ENCODE peak calls at places on chromosomes 16 and 17, in six cellular contexts. O is T-helper 17 cell; G is T47D; U is PC-3; S is stimulated activated CD4-positive, alpha-beta T cell treated with anti-CD3 and anti-CD28 coated beads, Interleukin-1b, Interleukin-23, amount 100 ng/mL, for 1 hour; I is gastrocnemius medialis. R is an unnamed sample.

GRCh38 chr16:67150058-67150832 is 553 bp downstream of the B3GNT9 start:
- DNase-seq in O (no peak), G (no peak), U (no peak), S (no peak), I (no peak), R (peak; percentile 76)

GRCh38 chr16:51376080-51376479 is 225.0 kb upstream of the SALL1 start:
- DNase-seq in O (no peak), G (no peak), U (no peak), S (no peak), I (no peak), R (no peak)

GRCh38 chr17:19409509-19409908 is 1.5 kb upstream of the RNF112 start:
- DNase-seq in O (no peak), G (no peak), U (peak; percentile 43), S (no peak), I (no peak), R (no peak)

GRCh38 chr16:84699712-84700517 is at the start of gene USP10:
- DNase-seq in O (peak; percentile 90), G (peak; percentile 86), U (peak; percentile 72), S (peak; percentile 67), I (peak; percentile 71), R (peak; percentile 73)

GRCh38 chr17:8420041-8420934 is 15.4 kb upstream of the NDEL1 start:
- DNase-seq in O (no peak), G (peak; percentile 47), U (peak; percentile 16), S (no peak), I (peak; percentile 28), R (peak; percentile 83)

GRCh38 chr16:86261379-86261778 is 248.9 kb upstream of the FOXF1 start:
- DNase-seq in O (no peak), G (peak; percentile 85), U (peak; percentile 18), S (no peak), I (no peak), R (peak; percentile 23)

GRCh38 chr16:8376858-8377257 is 213.5 kb downstream of the TMEM114 start:
- DNase-seq in O (no peak), G (no peak), U (no peak), S (no peak), I (no peak), R (no peak)

GRCh38 chr17:79992657-79993389 is 42.8 kb downstream of the TBC1D16 start:
- DNase-seq in O (no peak), G (no peak), U (no peak), S (no peak), I (no peak), R (no peak)

GRCh38 chr17:48522031-48522593 is 8.7 kb downstream of the HOXB1 start:
- DNase-seq in O (no peak), G (peak; percentile 96), U (peak; percentile 83), S (no peak), I (no peak), R (no peak)

GRCh38 chr16:58448890-58449289 is 51.1 kb upstream of the NDRG4 start:
- DNase-seq in O (no peak), G (no peak), U (no peak), S (no peak), I (no peak), R (no peak)

GRCh38 chr17:77644981-77645380 is 313.5 kb upstream of the TNRC6C start:
- DNase-seq in O (peak; percentile 40), G (no peak), U (no peak), S (no peak), I (peak; percentile 14), R (no peak)

GRCh38 chr16:1961651-1962067 is 2.3 kb downstream of the NDUFB10 start:
- DNase-seq in O (no peak), G (no peak), U (no peak), S (no peak), I (no peak), R (no peak)

GRCh38 chr16:24568392-24568791 is 29.0 kb downstream of the RBBP6 start:
- DNase-seq in O (no peak), G (peak; percentile 15), U (peak; percentile 39), S (no peak), I (no peak), R (peak; percentile 48)

GRCh38 chr16:14667347-14668266 is 26.5 kb downstream of the PLA2G10 start:
- DNase-seq in O (no peak), G (no peak), U (no peak), S (no peak), I (no peak), R (no peak)

GRCh38 chr17:75459590-75460267 is 3.3 kb downstream of the TMEM94 start:
- DNase-seq in O (no peak), G (peak; percentile 92), U (peak; percentile 85), S (no peak), I (peak; percentile 84), R (no peak)

GRCh38 chr17:1693339-1693738 is 8.7 kb upstream of the PRPF8 start:
- DNase-seq in O (no peak), G (no peak), U (no peak), S (no peak), I (no peak), R (no peak)

GRCh38 chr17:7250655-7251329 is 742 bp downstream of the CTDNEP1 start:
- DNase-seq in O (no peak), G (no peak), U (no peak), S (no peak), I (no peak), R (peak; percentile 25)

GRCh38 chr16:1656808-1657617 is 21.1 kb upstream of the JPT2 start:
- DNase-seq in O (no peak), G (no peak), U (no peak), S (no peak), I (no peak), R (no peak)

GRCh38 chr16:17367932-17368331 is 102.8 kb downstream of the XYLT1 start:
- DNase-seq in O (no peak), G (no peak), U (no peak), S (no peak), I (no peak), R (peak; percentile 60)

GRCh38 chr17:82227629-82228277 is 1.1 kb upstream of the SLC16A3 start:
- DNase-seq in O (no peak), G (no peak), U (no peak), S (no peak), I (no peak), R (no peak)

GRCh38 chr17:2302740-2303277 is 776 bp downstream of the SMG6 start:
- DNase-seq in O (no peak), G (no peak), U (no peak), S (no peak), I (no peak), R (no peak)

GRCh38 chr17:29461807-29462206 is 71.6 kb downstream of the TAOK1 start:
- DNase-seq in O (no peak), G (no peak), U (no peak), S (no peak), I (no peak), R (no peak)

GRCh38 chr16:86512301-86512859 is 2.1 kb downstream of the FOXF1 start:
- DNase-seq in O (no peak), G (no peak), U (no peak), S (no peak), I (no peak), R (no peak)

GRCh38 chr16:87439926-87440325 is 47.8 kb downstream of the MAP1LC3B start:
- DNase-seq in O (no peak), G (no peak), U (no peak), S (no peak), I (no peak), R (no peak)

GRCh38 chr17:55348749-55349354 is 72.8 kb downstream of the MMD start:
- DNase-seq in O (peak; percentile 14), G (peak; percentile 73), U (peak; percentile 72), S (no peak), I (peak; percentile 25), R (peak; percentile 65)

GRCh38 chr16:3612510-3613466 is 1.4 kb upstream of the SLX4 start:
- DNase-seq in O (no peak), G (no peak), U (no peak), S (no peak), I (no peak), R (no peak)

R was measured in fibroblast of pulmonary artery.